ENCODE peak calls at places on chromosomes 2 and 18, in seven cellular contexts. E is mammary epithelial cell, Z is fibroblast of lung, W is breast epithelium, V is PC-3, G is ovary, A is testis. I is an unnamed sample.

GRCh38 chr18:62389761-62390481 is 64.8 kb downstream of the TNFRSF11A start:
- DNase-seq in E (no peak), Z (peak; percentile 13), W (no peak), V (peak; percentile 79), G (no peak), A (no peak), I (no peak)

GRCh38 chr2:192696857-192697256 is 502.1 kb upstream of the TMEFF2 start:
- DNase-seq in E (no peak), Z (no peak), W (no peak), V (no peak), G (no peak), A (no peak), I (no peak)

GRCh38 chr18:34978953-34979608 is 62.1 kb upstream of the MAPRE2 start:
- DNase-seq in E (peak; percentile 98), Z (peak; percentile 98), W (peak; percentile 71), V (peak; percentile 76), G (peak; percentile 34), A (peak; percentile 47), I (peak; percentile 11)

GRCh38 chr2:43127208-43127940 is 99.0 kb downstream of the ZFP36L2 start:
- DNase-seq in E (no peak), Z (no peak), W (no peak), V (peak; percentile 63), G (no peak), A (peak; percentile 77), I (peak; percentile 73)

GRCh38 chr18:61921621-61922235 is 28.9 kb upstream of the RNF152 start:
- DNase-seq in E (no peak), Z (no peak), W (no peak), V (no peak), G (no peak), A (no peak), I (no peak)

GRCh38 chr18:78423776-78424175 is 555.8 kb upstream of the SALL3 start:
- DNase-seq in E (no peak), Z (no peak), W (no peak), V (no peak), G (no peak), A (no peak), I (no peak)

GRCh38 chr2:239948100-239948881 is 76.9 kb downstream of the NDUFA10 start:
- DNase-seq in E (no peak), Z (no peak), W (no peak), V (no peak), G (no peak), A (no peak), I (no peak)

GRCh38 chr2:220503446-220503845 is 876.0 kb downstream of the SLC4A3 start:
- DNase-seq in E (no peak), Z (no peak), W (no peak), V (no peak), G (no peak), A (no peak), I (no peak)

GRCh38 chr2:29573602-29574001 is 347.8 kb downstream of the ALK start:
- DNase-seq in E (no peak), Z (no peak), W (no peak), V (peak; percentile 65), G (no peak), A (no peak), I (no peak)

GRCh38 chr18:76493213-76494107 is 1.6 kb downstream of the ZNF516 start:
- DNase-seq in E (peak; percentile 40), Z (peak; percentile 60), W (no peak), V (no peak), G (peak; percentile 52), A (no peak), I (peak; percentile 44)

GRCh38 chr18:24051256-24051947 is 36.8 kb downstream of the TTC39C start:
- DNase-seq in E (peak; percentile 40), Z (peak; percentile 64), W (no peak), V (peak; percentile 69), G (no peak), A (no peak), I (no peak)

GRCh38 chr2:24919100-24919976 is 699 bp downstream of the ADCY3 start:
- DNase-seq in E (peak; percentile 63), Z (peak; percentile 11), W (no peak), V (peak; percentile 54), G (no peak), A (peak; percentile 34), I (peak; percentile 45)

GRCh38 chr18:38940475-38940862 is 1374.9 kb upstream of the CELF4 start:
- DNase-seq in E (no peak), Z (no peak), W (no peak), V (peak; percentile 1), G (no peak), A (no peak), I (no peak)

GRCh38 chr18:12420831-12421421 is 13.2 kb downstream of the PRELID3A start:
- DNase-seq in E (no peak), Z (no peak), W (no peak), V (no peak), G (peak; percentile 39), A (peak; percentile 41), I (peak; percentile 87)

GRCh38 chr2:181037922-181038321 is 57.5 kb downstream of the UBE2E3 start:
- DNase-seq in E (peak; percentile 73), Z (peak; percentile 83), W (no peak), V (peak; percentile 67), G (no peak), A (no peak), I (no peak)

GRCh38 chr18:26459884-26460283 is 88.5 kb downstream of the KCTD1 start:
- DNase-seq in E (no peak), Z (no peak), W (no peak), V (no peak), G (no peak), A (no peak), I (no peak)
- H3K4me3 ChIP-seq in E (no peak overlapping the region), Z (no peak overlapping the region), W (no peak overlapping the region), V (no peak overlapping the region), G (no peak overlapping the region), A (no peak overlapping the region), I (no peak overlapping the region)

GRCh38 chr2:6352906-6353515 is 512.7 kb downstream of the CMPK2 start:
- DNase-seq in E (no peak), Z (peak; percentile 58), W (no peak), V (peak; percentile 48), G (no peak), A (peak; percentile 56), I (peak; percentile 92)
- TF ChIP-seq CTCF in E (peak; percentile 53), Z (peak; percentile 55), W (no peak), V (peak; percentile 53), G (no peak), A (no peak), I (peak; percentile 80)

GRCh38 chr2:126344498-126344897 is 311.5 kb upstream of the GYPC start:
- DNase-seq in E (no peak), Z (no peak), W (no peak), V (no peak), G (no peak), A (no peak), I (no peak)
- H3K27ac ChIP-seq in E (no peak overlapping the region), Z (no peak overlapping the region), W (no peak overlapping the region), V (no peak overlapping the region), G (no peak overlapping the region), A (no peak overlapping the region), I (no peak overlapping the region)

GRCh38 chr2:231663458-231664290 is 44.7 kb upstream of the PTMA start:
- DNase-seq in E (no peak), Z (no peak), W (no peak), V (no peak), G (no peak), A (no peak), I (no peak)

GRCh38 chr2:231667096-231667427 is 41.3 kb upstream of the PTMA start:
- DNase-seq in E (no peak), Z (no peak), W (no peak), V (no peak), G (no peak), A (no peak), I (no peak)

GRCh38 chr2:231666171-231667095 is 41.9 kb upstream of the PTMA start:
- DNase-seq in E (no peak), Z (peak; percentile 86), W (peak; percentile 89), V (peak; percentile 91), G (peak; percentile 91), A (peak; percentile 87), I (peak; percentile 90)

GRCh38 chr2:231664727-231665126 is 43.6 kb upstream of the PTMA start:
- DNase-seq in E (no peak), Z (no peak), W (no peak), V (no peak), G (no peak), A (no peak), I (no peak)

DNA sequence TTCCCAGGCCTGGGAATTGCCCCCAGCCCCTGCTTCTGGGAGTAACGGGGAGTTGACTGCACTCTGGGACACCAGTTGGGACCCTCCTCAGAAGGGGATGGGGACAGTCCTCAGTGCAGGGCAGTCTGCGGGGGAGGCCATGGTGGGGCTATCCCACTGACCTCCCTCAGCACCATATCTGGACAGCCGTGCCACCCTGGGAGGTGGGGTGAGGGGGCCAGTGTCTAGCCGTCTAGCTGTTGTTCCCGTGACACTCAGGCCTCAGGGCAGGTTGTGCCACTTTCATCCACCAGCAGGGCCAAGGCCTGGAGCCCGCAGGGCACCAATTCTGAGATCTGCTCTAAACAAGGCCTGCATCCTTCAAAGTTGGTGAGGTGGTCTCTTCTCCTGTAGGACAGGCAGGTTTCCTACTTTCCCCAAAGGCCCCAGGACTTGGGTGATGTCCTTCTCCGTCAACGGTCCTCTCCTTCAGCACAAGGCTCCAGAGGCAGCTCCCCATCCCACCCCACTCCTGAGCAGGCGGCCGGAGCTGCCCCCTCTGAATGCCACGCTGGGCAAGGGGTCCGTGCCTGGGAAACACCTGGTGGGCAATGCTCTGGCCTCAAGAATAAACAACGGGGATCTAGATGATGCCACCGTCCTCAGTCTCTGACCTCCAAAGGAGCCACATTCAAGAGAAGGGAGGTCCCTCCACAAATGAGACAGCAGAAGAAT is 43.0 kb upstream of the PTMA start:
- DNase-seq in E (no peak), Z (no peak), W (no peak), V (no peak), G (no peak), A (no peak), I (no peak)
- H3K4me3 ChIP-seq in E (no peak overlapping the region), Z (no peak overlapping the region), W (peak overlapping the region; percentile 45), V (no peak overlapping the region), G (peak overlapping the region; percentile 48), A (no peak overlapping the region), I (no peak overlapping the region)

GRCh38 chr2:61658841-61659780 is 121.0 kb upstream of the XPO1 start:
- DNase-seq in E (peak; percentile 21), Z (peak; percentile 51), W (no peak), V (peak; percentile 67), G (no peak), A (no peak), I (no peak)
- TF ChIP-seq CTCF in E (peak; percentile 66), Z (peak; percentile 45), W (no peak), V (peak; percentile 88), G (no peak), A (peak; percentile 8), I (peak; percentile 72)

DNA sequence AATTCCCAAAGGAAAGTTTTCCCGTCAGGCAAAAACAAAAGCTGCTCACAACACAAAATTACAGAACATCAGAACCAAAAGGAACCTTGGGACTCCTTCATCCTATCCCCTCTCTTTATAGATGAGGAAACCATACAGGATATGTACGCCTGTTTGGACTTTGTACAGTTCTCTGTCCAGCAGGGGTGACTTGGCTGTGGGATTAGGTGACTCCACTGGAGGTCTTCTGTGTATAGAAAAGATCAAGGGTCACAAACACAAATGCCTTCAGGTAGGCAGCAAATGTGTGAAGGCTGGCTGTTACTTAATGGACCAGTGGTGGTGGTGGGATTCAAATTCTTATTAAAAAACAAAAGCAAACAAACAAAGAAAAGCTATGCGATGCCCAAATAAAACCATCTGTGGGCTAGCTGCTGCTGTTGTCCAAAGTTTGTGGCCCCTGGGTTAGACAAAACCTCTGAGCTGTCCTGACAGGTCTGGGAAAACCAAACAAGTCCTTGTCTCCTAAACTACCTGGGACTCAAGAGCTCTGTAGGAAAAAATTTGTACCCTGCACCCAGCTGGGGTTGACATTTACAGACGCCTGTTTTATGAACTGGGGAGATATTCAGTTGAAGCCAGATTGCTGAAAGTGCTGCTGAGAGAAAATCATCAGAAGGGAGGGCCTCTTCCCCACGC is 1.3 kb upstream of the CEP68 start:
- DNase-seq in E (no peak), Z (no peak), W (no peak), V (no peak), G (no peak), A (no peak), I (no peak)
- H3K27ac ChIP-seq in E (no peak overlapping the region), Z (no peak overlapping the region), W (no peak overlapping the region), V (no peak overlapping the region), G (no peak overlapping the region), A (no peak overlapping the region), I (no peak overlapping the region)